ENCODE peak calls at places on chromosomes 16 and 17, in eight cellular contexts. M, P, N, F, G, Q, U and E are unnamed samples.

GRCh38 chr16:84042879-84043485 is 387 bp upstream of the SLC38A8 start:
- DNase-seq in M (no peak), P (no peak), N (no peak), F (no peak), G (peak; percentile 37), Q (no peak), U (no peak), E (no peak)

GRCh38 chr17:20781260-20781659 is 201.7 kb downstream of the CDRT15L2 start:
- DNase-seq in M (no peak), P (no peak), N (no peak), F (no peak), G (no peak), Q (no peak), U (no peak), E (no peak)

GRCh38 chr17:41965694-41966375 is 760 bp upstream of the CNP start:
- DNase-seq in M (no peak), P (peak; percentile 50), N (peak; percentile 58), F (peak; percentile 57), G (peak; percentile 73), Q (peak; percentile 74), U (peak; percentile 58), E (peak; percentile 45)

GRCh38 chr16:17474037-17474436 is 3.3 kb upstream of the XYLT1 start:
- DNase-seq in M (no peak), P (no peak), N (no peak), F (no peak), G (no peak), Q (peak; percentile 73), U (no peak), E (no peak)

GRCh38 chr16:71709231-71709781 is 15.2 kb downstream of the PHLPP2 start:
- DNase-seq in M (no peak), P (no peak), N (no peak), F (no peak), G (no peak), Q (no peak), U (no peak), E (no peak)

GRCh38 chr16:27781195-27781524 is 231.2 kb downstream of the KATNIP start:
- DNase-seq in M (no peak), P (no peak), N (no peak), F (no peak), G (no peak), Q (no peak), U (peak; percentile 20), E (peak; percentile 45)

GRCh38 chr17:8599351-8600011 is 31.0 kb downstream of the MYH10 start:
- DNase-seq in M (no peak), P (no peak), N (no peak), F (no peak), G (no peak), Q (no peak), U (no peak), E (no peak)

GRCh38 chr16:66950971-66951790 is 9.9 kb upstream of the CES3 start:
- DNase-seq in M (no peak), P (no peak), N (no peak), F (no peak), G (no peak), Q (no peak), U (no peak), E (no peak)

GRCh38 chr17:38333635-38334295 is 10.0 kb downstream of the GPR179 start:
- DNase-seq in M (no peak), P (peak; percentile 22), N (no peak), F (peak; percentile 11), G (no peak), Q (no peak), U (no peak), E (no peak)

GRCh38 chr17:62790554-62790953 is 17.6 kb downstream of the MARCHF10 start:
- DNase-seq in M (no peak), P (no peak), N (no peak), F (no peak), G (no peak), Q (no peak), U (no peak), E (no peak)

GRCh38 chr16:48492131-48492530 is 106.9 kb upstream of the SIAH1 start:
- DNase-seq in M (no peak), P (no peak), N (no peak), F (no peak), G (no peak), Q (no peak), U (no peak), E (no peak)

GRCh38 chr17:63984206-63984605 is 11.5 kb upstream of the SCN4A start:
- DNase-seq in M (no peak), P (no peak), N (no peak), F (no peak), G (peak; percentile 33), Q (no peak), U (no peak), E (no peak)

GRCh38 chr17:60610481-60610880 is 10.5 kb downstream of the PPM1D start:
- DNase-seq in M (no peak), P (no peak), N (no peak), F (no peak), G (no peak), Q (no peak), U (no peak), E (no peak)

GRCh38 chr16:25553711-25554436 is 137.9 kb upstream of the HS3ST4 start:
- DNase-seq in M (no peak), P (no peak), N (no peak), F (no peak), G (no peak), Q (no peak), U (no peak), E (no peak)

GRCh38 chr17:80691784-80692183 is 147.1 kb downstream of the RPTOR start:
- DNase-seq in M (no peak), P (no peak), N (no peak), F (no peak), G (no peak), Q (no peak), U (no peak), E (no peak)

GRCh38 chr17:45170280-45170975 is 8.8 kb downstream of the HEXIM2 start:
- DNase-seq in M (no peak), P (no peak), N (no peak), F (no peak), G (no peak), Q (no peak), U (no peak), E (no peak)

GRCh38 chr16:19861069-19861468 is 23.6 kb downstream of the GPRC5B start:
- DNase-seq in M (no peak), P (no peak), N (no peak), F (no peak), G (no peak), Q (no peak), U (no peak), E (no peak)

GRCh38 chr17:73550561-73550960 is 93.7 kb downstream of the SDK2 start:
- DNase-seq in M (no peak), P (no peak), N (no peak), F (no peak), G (no peak), Q (no peak), U (no peak), E (no peak)

GRCh38 chr17:60600490-60601431 is 768 bp downstream of the PPM1D start:
- DNase-seq in M (peak; percentile 93), P (peak; percentile 52), N (peak; percentile 52), F (peak; percentile 51), G (no peak), Q (peak; percentile 77), U (peak; percentile 85), E (peak; percentile 56)

GRCh38 chr16:47486856-47487255 is 25.7 kb downstream of the PHKB start:
- DNase-seq in M (no peak), P (no peak), N (no peak), F (no peak), G (no peak), Q (no peak), U (no peak), E (no peak)

GRCh38 chr17:73765824-73766563 is 121.7 kb upstream of the SDK2 start:
- DNase-seq in M (no peak), P (no peak), N (no peak), F (no peak), G (no peak), Q (no peak), U (peak; percentile 32), E (peak; percentile 30)

GRCh38 chr17:6047966-6048365 is 22.2 kb upstream of the WSCD1 start:
- DNase-seq in M (no peak), P (no peak), N (no peak), F (no peak), G (no peak), Q (no peak), U (no peak), E (no peak)

GRCh38 chr16:55436587-55436986 is 42.4 kb upstream of the MMP2 start:
- DNase-seq in M (no peak), P (no peak), N (no peak), F (no peak), G (no peak), Q (no peak), U (no peak), E (no peak)
- H3K4me3 ChIP-seq in M (no peak overlapping the region), P (no peak overlapping the region), N (no peak overlapping the region), F (no peak overlapping the region), G (no peak overlapping the region), Q (no peak overlapping the region), U (no peak overlapping the region), E (no peak overlapping the region)

GRCh38 chr16:11296706-11297491 is 15.8 kb upstream of the PRM1 start:
- DNase-seq in M (no peak), P (no peak), N (no peak), F (no peak), G (no peak), Q (no peak), U (no peak), E (no peak)

GRCh38 chr16:11295672-11296071 is 14.5 kb upstream of the PRM1 start:
- DNase-seq in M (no peak), P (no peak), N (no peak), F (no peak), G (no peak), Q (no peak), U (no peak), E (no peak)

GRCh38 chr16:11298143-11298900 is 17.2 kb upstream of the PRM1 start:
- DNase-seq in M (no peak), P (no peak), N (no peak), F (no peak), G (no peak), Q (no peak), U (no peak), E (no peak)

GRCh38 chr16:11296351-11296705 is 15.2 kb upstream of the PRM1 start:
- DNase-seq in M (no peak), P (no peak), N (no peak), F (no peak), G (no peak), Q (no peak), U (no peak), E (no peak)

GRCh38 chr16:11297492-11298142 is 16.5 kb upstream of the PRM1 start:
- DNase-seq in M (no peak), P (peak; percentile 67), N (peak; percentile 69), F (peak; percentile 62), G (peak; percentile 83), Q (peak; percentile 80), U (peak; percentile 73), E (peak; percentile 77)
- H3K4me3 ChIP-seq in M (peak overlapping the region; percentile 31), P (peak overlapping the region; percentile 49), N (peak overlapping the region; percentile 15), F (peak overlapping the region; percentile 29), G (peak overlapping the region; percentile 27), Q (peak overlapping the region; percentile 27), U (peak overlapping the region; percentile 2), E (peak overlapping the region; percentile 47)

GRCh38 chr16:8721693-8722348 is 47.4 kb downstream of the ABAT start:
- DNase-seq in M (no peak), P (no peak), N (no peak), F (no peak), G (no peak), Q (no peak), U (no peak), E (no peak)
- H3K4me3 ChIP-seq in M (no peak overlapping the region), P (no peak overlapping the region), N (no peak overlapping the region), F (no peak overlapping the region), G (no peak overlapping the region), Q (no peak overlapping the region), U (no peak overlapping the region), E (no peak overlapping the region)

GRCh38 chr17:28864991-28865849 is 10.4 kb downstream of the ERAL1 start:
- DNase-seq in M (no peak), P (no peak), N (no peak), F (no peak), G (peak; percentile 37), Q (no peak), U (no peak), E (no peak)
- H3K4me3 ChIP-seq in M (no peak overlapping the region), P (no peak overlapping the region), N (no peak overlapping the region), F (no peak overlapping the region), G (no peak overlapping the region), Q (no peak overlapping the region), U (no peak overlapping the region), E (no peak overlapping the region)